ENCODE peak calls at places on chromosomes 13 and 19, in eight cellular contexts. One of them, this sample, is unnamed.

GRCh38 chr13:100797921-100798320 is 123.3 kb upstream of the TMTC4 start:
- DNase-seq in Caco-2: no peak
- DNase-seq in NT2/D1: no peak
- DNase-seq in thyroid gland: no peak
- DNase-seq in A549: no peak
- DNase-seq in foreskin keratinocyte: no peak
- DNase-seq in cardiac muscle cell: no peak
- DNase-seq in neural progenitor cell: no peak
- DNase-seq in this sample: no peak

GRCh38 chr19:2888739-2889224 is 11.9 kb upstream of the ZNF57 start:
- DNase-seq in Caco-2: peak; percentile 90
- DNase-seq in NT2/D1: peak; percentile 76
- DNase-seq in thyroid gland: peak; percentile 34
- DNase-seq in A549: no peak
- DNase-seq in foreskin keratinocyte: no peak
- DNase-seq in cardiac muscle cell: no peak
- DNase-seq in neural progenitor cell: no peak
- DNase-seq in this sample: no peak

GRCh38 chr19:10334340-10335148 is 1.2 kb upstream of the RAVER1 start:
- DNase-seq in Caco-2: peak; percentile 95
- DNase-seq in NT2/D1: peak; percentile 78
- DNase-seq in thyroid gland: peak; percentile 97
- DNase-seq in A549: peak; percentile 93
- DNase-seq in foreskin keratinocyte: peak; percentile 38
- DNase-seq in cardiac muscle cell: peak; percentile 98
- DNase-seq in neural progenitor cell: peak; percentile 93
- DNase-seq in this sample: peak; percentile 97

GRCh38 chr13:94311893-94312292 is 167.6 kb downstream of the DCT start:
- DNase-seq in Caco-2: no peak
- DNase-seq in NT2/D1: no peak
- DNase-seq in thyroid gland: no peak
- DNase-seq in A549: no peak
- DNase-seq in foreskin keratinocyte: no peak
- DNase-seq in cardiac muscle cell: no peak
- DNase-seq in neural progenitor cell: no peak
- DNase-seq in this sample: no peak

GRCh38 chr13:46759861-46760260 is 37.1 kb downstream of the ESD start:
- DNase-seq in Caco-2: no peak
- DNase-seq in NT2/D1: no peak
- DNase-seq in thyroid gland: no peak
- DNase-seq in A549: peak; percentile 34
- DNase-seq in foreskin keratinocyte: no peak
- DNase-seq in cardiac muscle cell: peak; percentile 34
- DNase-seq in neural progenitor cell: no peak
- DNase-seq in this sample: no peak

GRCh38 chr13:28455580-28456194 is 39.2 kb downstream of the FLT1 start:
- DNase-seq in Caco-2: no peak
- DNase-seq in NT2/D1: no peak
- DNase-seq in thyroid gland: no peak
- DNase-seq in A549: no peak
- DNase-seq in foreskin keratinocyte: no peak
- DNase-seq in cardiac muscle cell: no peak
- DNase-seq in neural progenitor cell: no peak
- DNase-seq in this sample: no peak

GRCh38 chr13:97440598-97440997 is 6.6 kb downstream of the RAP2A start:
- DNase-seq in Caco-2: no peak
- DNase-seq in NT2/D1: no peak
- DNase-seq in thyroid gland: no peak
- DNase-seq in A549: no peak
- DNase-seq in foreskin keratinocyte: no peak
- DNase-seq in cardiac muscle cell: peak; percentile 33
- DNase-seq in neural progenitor cell: no peak
- DNase-seq in this sample: no peak

GRCh38 chr13:99067160-99067985 is 89.5 kb upstream of the DOCK9 start:
- DNase-seq in Caco-2: peak; percentile 37
- DNase-seq in NT2/D1: no peak
- DNase-seq in thyroid gland: no peak
- DNase-seq in A549: peak; percentile 82
- DNase-seq in foreskin keratinocyte: peak; percentile 90
- DNase-seq in cardiac muscle cell: peak; percentile 33
- DNase-seq in neural progenitor cell: no peak
- DNase-seq in this sample: no peak

GRCh38 chr19:858868-859843 is at the start of gene CFD:
- DNase-seq in Caco-2: no peak
- DNase-seq in NT2/D1: no peak
- DNase-seq in thyroid gland: no peak
- DNase-seq in A549: no peak
- DNase-seq in foreskin keratinocyte: no peak
- DNase-seq in cardiac muscle cell: no peak
- DNase-seq in neural progenitor cell: no peak
- DNase-seq in this sample: peak; percentile 38

GRCh38 chr13:40769970-40770369 is 1.0 kb downstream of the MRPS31 start:
- DNase-seq in Caco-2: no peak
- DNase-seq in NT2/D1: no peak
- DNase-seq in thyroid gland: no peak
- DNase-seq in A549: no peak
- DNase-seq in foreskin keratinocyte: no peak
- DNase-seq in cardiac muscle cell: no peak
- DNase-seq in neural progenitor cell: no peak
- DNase-seq in this sample: no peak

GRCh38 chr19:16921766-16922591 is 33.2 kb downstream of the F2RL3 start:
- DNase-seq in Caco-2: no peak
- DNase-seq in NT2/D1: no peak
- DNase-seq in thyroid gland: no peak
- DNase-seq in A549: no peak
- DNase-seq in foreskin keratinocyte: no peak
- DNase-seq in cardiac muscle cell: no peak
- DNase-seq in neural progenitor cell: no peak
- DNase-seq in this sample: no peak

GRCh38 chr13:30463820-30464495 is 1.8 kb downstream of the HMGB1 start:
- DNase-seq in Caco-2: no peak
- DNase-seq in NT2/D1: no peak
- DNase-seq in thyroid gland: peak; percentile 68
- DNase-seq in A549: peak; percentile 46
- DNase-seq in foreskin keratinocyte: peak; percentile 19
- DNase-seq in cardiac muscle cell: peak; percentile 67
- DNase-seq in neural progenitor cell: no peak
- DNase-seq in this sample: peak; percentile 61

DNA sequence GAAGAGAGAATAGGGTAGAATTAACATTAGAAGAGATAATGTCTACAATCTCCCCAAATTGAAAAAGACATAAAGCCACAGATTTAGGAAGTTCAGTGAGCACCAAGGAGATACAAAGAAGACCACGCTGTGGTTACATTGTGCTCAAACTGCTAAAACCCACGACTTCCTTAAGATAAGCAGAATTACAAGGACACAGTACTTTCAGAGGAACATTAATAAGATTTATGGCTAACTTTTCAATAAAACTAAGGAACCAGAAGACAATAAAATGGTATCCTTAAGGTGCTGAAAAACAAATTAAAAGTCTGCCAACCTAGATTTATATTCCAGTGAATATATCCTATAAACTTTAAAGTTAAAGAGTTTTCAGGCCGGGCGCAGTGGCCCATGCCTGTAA is 7.4 kb upstream of the IL17D start:
- DNase-seq in Caco-2: no peak
- DNase-seq in NT2/D1: no peak
- DNase-seq in thyroid gland: no peak
- DNase-seq in A549: no peak
- DNase-seq in foreskin keratinocyte: no peak
- DNase-seq in cardiac muscle cell: no peak
- DNase-seq in neural progenitor cell: no peak
- DNase-seq in this sample: no peak
- H3K4me1 ChIP-seq in Caco-2: no peaks in the 10 kb centered on the region
- H3K4me1 ChIP-seq in NT2/D1: no peaks in the 10 kb centered on the region
- H3K4me1 ChIP-seq in thyroid gland: no peaks in the 10 kb centered on the region
- H3K4me1 ChIP-seq in A549: no peaks in the 10 kb centered on the region
- H3K4me1 ChIP-seq in foreskin keratinocyte: no peaks in the 10 kb centered on the region
- H3K4me1 ChIP-seq in cardiac muscle cell: no peaks in the 10 kb centered on the region
- H3K4me1 ChIP-seq in neural progenitor cell: no peaks in the 10 kb centered on the region
- H3K4me1 ChIP-seq in this sample: no peaks in the 10 kb centered on the region

GRCh38 chr13:102907886-102908515 is 62.2 kb downstream of the ERCC5 start:
- DNase-seq in Caco-2: no peak
- DNase-seq in NT2/D1: no peak
- DNase-seq in thyroid gland: no peak
- DNase-seq in A549: no peak
- DNase-seq in foreskin keratinocyte: no peak
- DNase-seq in cardiac muscle cell: peak; percentile 6
- DNase-seq in neural progenitor cell: no peak
- DNase-seq in this sample: no peak
- H3K4me1 ChIP-seq in Caco-2: peaks cover 5% of the 10 kb centered on the region
- H3K4me1 ChIP-seq in NT2/D1: no peaks in the 10 kb centered on the region
- H3K4me1 ChIP-seq in thyroid gland: peaks cover 10% of the 10 kb centered on the region
- H3K4me1 ChIP-seq in A549: no peaks in the 10 kb centered on the region
- H3K4me1 ChIP-seq in foreskin keratinocyte: peaks cover 45% of the 10 kb centered on the region
- H3K4me1 ChIP-seq in cardiac muscle cell: no peaks in the 10 kb centered on the region
- H3K4me1 ChIP-seq in neural progenitor cell: peaks cover 9% of the 10 kb centered on the region
- H3K4me1 ChIP-seq in this sample: no peaks in the 10 kb centered on the region

DNA sequence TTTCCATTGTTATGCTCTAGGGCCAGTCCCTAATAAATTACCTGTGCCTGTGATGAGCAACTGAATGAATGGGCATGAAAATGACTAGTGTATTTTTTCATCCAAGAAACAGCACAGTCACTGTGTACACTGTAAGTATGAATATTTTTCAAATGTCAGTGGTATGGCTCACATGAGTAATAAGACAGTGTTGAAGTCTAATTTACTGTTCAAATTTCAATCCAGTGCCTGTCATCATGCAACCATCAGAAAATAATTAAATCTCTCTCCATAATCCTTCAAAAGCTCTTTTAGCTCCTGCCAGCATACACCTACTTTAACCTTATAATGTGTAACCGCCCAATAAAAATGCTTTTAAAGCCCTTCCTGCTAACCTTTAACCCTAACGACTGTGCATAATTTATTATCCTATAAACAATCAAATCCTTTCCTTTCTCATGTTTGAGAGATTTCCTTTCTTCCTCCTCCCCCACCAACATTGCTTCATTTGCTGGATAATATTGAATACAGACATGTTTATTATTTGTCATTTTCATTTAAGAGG is 378.3 kb downstream of the GPC5 start:
- DNase-seq in Caco-2: no peak
- DNase-seq in NT2/D1: no peak
- DNase-seq in thyroid gland: no peak
- DNase-seq in A549: no peak
- DNase-seq in foreskin keratinocyte: no peak
- DNase-seq in cardiac muscle cell: no peak
- DNase-seq in neural progenitor cell: no peak
- DNase-seq in this sample: no peak
- H3K4me1 ChIP-seq in Caco-2: peaks cover 47% of the 10 kb centered on the region
- H3K4me1 ChIP-seq in NT2/D1: no peaks in the 10 kb centered on the region
- H3K4me1 ChIP-seq in thyroid gland: no peaks in the 10 kb centered on the region
- H3K4me1 ChIP-seq in A549: no peaks in the 10 kb centered on the region
- H3K4me1 ChIP-seq in foreskin keratinocyte: no peaks in the 10 kb centered on the region
- H3K4me1 ChIP-seq in cardiac muscle cell: peaks cover 4% of the 10 kb centered on the region
- H3K4me1 ChIP-seq in neural progenitor cell: no peaks in the 10 kb centered on the region
- H3K4me1 ChIP-seq in this sample: no peaks in the 10 kb centered on the region

GRCh38 chr19:30217461-30217860 is 154.7 kb upstream of the ZNF536 start:
- DNase-seq in Caco-2: no peak
- DNase-seq in NT2/D1: no peak
- DNase-seq in thyroid gland: no peak
- DNase-seq in A549: no peak
- DNase-seq in foreskin keratinocyte: no peak
- DNase-seq in cardiac muscle cell: no peak
- DNase-seq in neural progenitor cell: no peak
- DNase-seq in this sample: no peak

GRCh38 chr19:30215248-30215647 is 156.9 kb upstream of the ZNF536 start:
- DNase-seq in Caco-2: no peak
- DNase-seq in NT2/D1: no peak
- DNase-seq in thyroid gland: no peak
- DNase-seq in A549: no peak
- DNase-seq in foreskin keratinocyte: no peak
- DNase-seq in cardiac muscle cell: no peak
- DNase-seq in neural progenitor cell: no peak
- DNase-seq in this sample: no peak

GRCh38 chr19:30219682-30220081 is 152.5 kb upstream of the ZNF536 start:
- DNase-seq in Caco-2: no peak
- DNase-seq in NT2/D1: no peak
- DNase-seq in thyroid gland: no peak
- DNase-seq in A549: no peak
- DNase-seq in foreskin keratinocyte: no peak
- DNase-seq in cardiac muscle cell: no peak
- DNase-seq in neural progenitor cell: no peak
- DNase-seq in this sample: no peak

GRCh38 chr19:30214651-30215051 is 157.5 kb upstream of the ZNF536 start:
- DNase-seq in Caco-2: no peak
- DNase-seq in NT2/D1: no peak
- DNase-seq in thyroid gland: no peak
- DNase-seq in A549: no peak
- DNase-seq in foreskin keratinocyte: no peak
- DNase-seq in cardiac muscle cell: no peak
- DNase-seq in neural progenitor cell: no peak
- DNase-seq in this sample: no peak

GRCh38 chr19:30216453-30216852 is 155.7 kb upstream of the ZNF536 start:
- DNase-seq in Caco-2: no peak
- DNase-seq in NT2/D1: no peak
- DNase-seq in thyroid gland: no peak
- DNase-seq in A549: no peak
- DNase-seq in foreskin keratinocyte: no peak
- DNase-seq in cardiac muscle cell: no peak
- DNase-seq in neural progenitor cell: no peak
- DNase-seq in this sample: no peak
- H3K4me1 ChIP-seq in Caco-2: no peaks in the 10 kb centered on the region
- H3K4me1 ChIP-seq in NT2/D1: no peaks in the 10 kb centered on the region
- H3K4me1 ChIP-seq in thyroid gland: no peaks in the 10 kb centered on the region
- H3K4me1 ChIP-seq in A549: no peaks in the 10 kb centered on the region
- H3K4me1 ChIP-seq in foreskin keratinocyte: no peaks in the 10 kb centered on the region
- H3K4me1 ChIP-seq in cardiac muscle cell: no peaks in the 10 kb centered on the region
- H3K4me1 ChIP-seq in neural progenitor cell: no peaks in the 10 kb centered on the region
- H3K4me1 ChIP-seq in this sample: no peaks in the 10 kb centered on the region

DNA sequence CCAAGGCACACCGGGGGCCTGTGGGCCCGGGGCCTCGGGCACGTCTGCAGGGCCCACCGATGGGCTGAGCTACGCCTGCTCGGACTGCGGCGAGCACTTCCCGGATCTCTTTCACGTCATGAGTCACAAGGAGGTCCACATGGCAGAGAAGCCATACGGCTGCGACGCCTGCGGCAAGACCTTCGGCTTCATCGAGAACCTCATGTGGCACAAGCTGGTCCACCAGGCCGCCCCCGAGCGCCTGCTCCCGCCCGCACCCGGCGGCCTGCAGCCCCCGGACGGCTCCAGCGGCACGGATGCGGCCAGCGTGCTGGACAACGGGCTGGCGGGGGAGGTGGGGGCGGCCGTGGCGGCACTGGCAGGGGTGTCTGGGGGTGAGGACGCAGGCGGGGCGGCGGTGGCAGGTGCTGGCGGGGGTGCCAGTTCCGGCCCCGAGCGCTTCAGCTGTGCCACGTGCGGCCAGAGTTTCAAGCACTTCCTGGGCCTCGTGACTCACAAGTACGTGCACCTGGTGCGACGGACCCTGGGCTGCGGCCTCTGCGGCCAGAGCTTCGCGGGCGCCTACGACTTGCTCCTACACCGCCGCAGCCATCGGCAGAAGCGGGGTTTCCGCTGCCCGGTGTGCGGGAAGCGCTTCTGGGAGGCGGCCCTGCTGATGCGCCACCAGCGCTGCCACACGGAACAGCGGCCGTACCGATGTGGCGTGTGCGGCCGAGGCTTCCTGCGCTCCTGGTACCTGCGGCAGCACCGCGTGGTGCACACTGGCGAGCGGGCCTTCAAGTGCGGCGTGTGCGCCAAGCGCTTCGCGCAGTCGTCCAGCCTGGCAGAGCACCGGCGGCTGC is 8.6 kb downstream of the ZNF784 start:
- DNase-seq in Caco-2: no peak
- DNase-seq in NT2/D1: no peak
- DNase-seq in thyroid gland: no peak
- DNase-seq in A549: no peak
- DNase-seq in foreskin keratinocyte: no peak
- DNase-seq in cardiac muscle cell: no peak
- DNase-seq in neural progenitor cell: no peak
- DNase-seq in this sample: no peak
- H3K4me1 ChIP-seq in Caco-2: no peaks in the 10 kb centered on the region
- H3K4me1 ChIP-seq in NT2/D1: peaks cover 3% of the 10 kb centered on the region
- H3K4me1 ChIP-seq in thyroid gland: no peaks in the 10 kb centered on the region
- H3K4me1 ChIP-seq in A549: no peaks in the 10 kb centered on the region
- H3K4me1 ChIP-seq in foreskin keratinocyte: no peaks in the 10 kb centered on the region
- H3K4me1 ChIP-seq in cardiac muscle cell: peaks cover 10% of the 10 kb centered on the region
- H3K4me1 ChIP-seq in neural progenitor cell: no peaks in the 10 kb centered on the region
- H3K4me1 ChIP-seq in this sample: peaks cover 23% of the 10 kb centered on the region